ENCODE peak calls at places on chromosome 17, in ten cellular contexts. One of them, this sample, is unnamed.

GRCh38 chr17:28416703-28417311 is 10.8 kb upstream of the SLC46A1 start:
- DNase-seq in stimulated activated naive CD8-positive, alpha-beta T cell treated with anti-CD3 and anti-CD28 coated beads, Interleukin-15, amount 100 ng/mL, for 72 hours: peak; percentile 55
- DNase-seq in T-helper 2 cell: peak; percentile 29
- DNase-seq in astrocyte of the cerebellum: peak; percentile 8
- DNase-seq in activated CD4-positive, alpha-beta T cell treated with anti-CD3 and anti-CD28 coated beads, Interleukin-2, amount 50 U/mL, for 1 hour: peak; percentile 46
- DNase-seq in kidney glomerular epithelial cell: peak; percentile 62
- DNase-seq in NCI-H1694 treated with DMSO at 0.1 percent for 48 hours: peak; percentile 86
- DNase-seq in GM04504: no peak
- DNase-seq in NCI-H1092: peak; percentile 7
- DNase-seq in left ventricle myocardium inferior: no peak
- DNase-seq in this sample: peak; percentile 41

GRCh38 chr17:19544366-19544765 is 10.7 kb downstream of the SLC47A1 start:
- DNase-seq in activated CD4-positive, alpha-beta T cell treated with anti-CD3 and anti-CD28 coated beads, Interleukin-2, amount 50 U/mL, for 1 hour: no peak
- DNase-seq in NCI-H1092: no peak
- DNase-seq in stimulated activated naive CD8-positive, alpha-beta T cell treated with anti-CD3 and anti-CD28 coated beads, Interleukin-15, amount 100 ng/mL, for 72 hours: no peak
- DNase-seq in NCI-H1694 treated with DMSO at 0.1 percent for 48 hours: no peak
- DNase-seq in left ventricle myocardium inferior: no peak
- DNase-seq in GM04504: no peak
- DNase-seq in kidney glomerular epithelial cell: no peak
- DNase-seq in T-helper 2 cell: no peak
- DNase-seq in astrocyte of the cerebellum: no peak
- DNase-seq in this sample: no peak

GRCh38 chr17:17079761-17080160 is 37.5 kb downstream of the MPRIP start:
- DNase-seq in astrocyte of the cerebellum: no peak
- DNase-seq in left ventricle myocardium inferior: peak; percentile 56
- DNase-seq in kidney glomerular epithelial cell: no peak
- DNase-seq in activated CD4-positive, alpha-beta T cell treated with anti-CD3 and anti-CD28 coated beads, Interleukin-2, amount 50 U/mL, for 1 hour: no peak
- DNase-seq in NCI-H1694 treated with DMSO at 0.1 percent for 48 hours: no peak
- DNase-seq in NCI-H1092: no peak
- DNase-seq in GM04504: no peak
- DNase-seq in stimulated activated naive CD8-positive, alpha-beta T cell treated with anti-CD3 and anti-CD28 coated beads, Interleukin-15, amount 100 ng/mL, for 72 hours: no peak
- DNase-seq in T-helper 2 cell: no peak
- DNase-seq in this sample: peak; percentile 36

GRCh38 chr17:957856-958421 is 21.6 kb downstream of the NXN start:
- DNase-seq in T-helper 2 cell: no peak
- DNase-seq in astrocyte of the cerebellum: no peak
- DNase-seq in NCI-H1092: no peak
- DNase-seq in activated CD4-positive, alpha-beta T cell treated with anti-CD3 and anti-CD28 coated beads, Interleukin-2, amount 50 U/mL, for 1 hour: no peak
- DNase-seq in kidney glomerular epithelial cell: no peak
- DNase-seq in left ventricle myocardium inferior: no peak
- DNase-seq in NCI-H1694 treated with DMSO at 0.1 percent for 48 hours: no peak
- DNase-seq in stimulated activated naive CD8-positive, alpha-beta T cell treated with anti-CD3 and anti-CD28 coated beads, Interleukin-15, amount 100 ng/mL, for 72 hours: no peak
- DNase-seq in GM04504: no peak
- DNase-seq in this sample: no peak

GRCh38 chr17:81329279-81329926 is 34.3 kb upstream of the SLC38A10 start:
- DNase-seq in left ventricle myocardium inferior: peak; percentile 85
- DNase-seq in activated CD4-positive, alpha-beta T cell treated with anti-CD3 and anti-CD28 coated beads, Interleukin-2, amount 50 U/mL, for 1 hour: no peak
- DNase-seq in astrocyte of the cerebellum: peak; percentile 60
- DNase-seq in NCI-H1694 treated with DMSO at 0.1 percent for 48 hours: peak; percentile 49
- DNase-seq in kidney glomerular epithelial cell: peak; percentile 83
- DNase-seq in stimulated activated naive CD8-positive, alpha-beta T cell treated with anti-CD3 and anti-CD28 coated beads, Interleukin-15, amount 100 ng/mL, for 72 hours: no peak
- DNase-seq in GM04504: peak; percentile 88
- DNase-seq in T-helper 2 cell: no peak
- DNase-seq in NCI-H1092: no peak
- DNase-seq in this sample: peak; percentile 77

GRCh38 chr17:76472258-76472645 is 4.8 kb downstream of the AANAT start:
- DNase-seq in NCI-H1694 treated with DMSO at 0.1 percent for 48 hours: no peak
- DNase-seq in stimulated activated naive CD8-positive, alpha-beta T cell treated with anti-CD3 and anti-CD28 coated beads, Interleukin-15, amount 100 ng/mL, for 72 hours: no peak
- DNase-seq in kidney glomerular epithelial cell: no peak
- DNase-seq in T-helper 2 cell: no peak
- DNase-seq in activated CD4-positive, alpha-beta T cell treated with anti-CD3 and anti-CD28 coated beads, Interleukin-2, amount 50 U/mL, for 1 hour: no peak
- DNase-seq in NCI-H1092: no peak
- DNase-seq in astrocyte of the cerebellum: no peak
- DNase-seq in GM04504: no peak
- DNase-seq in left ventricle myocardium inferior: no peak
- DNase-seq in this sample: no peak

GRCh38 chr17:76667786-76668453 is 24.4 kb upstream of the ST6GALNAC1 start:
- DNase-seq in activated CD4-positive, alpha-beta T cell treated with anti-CD3 and anti-CD28 coated beads, Interleukin-2, amount 50 U/mL, for 1 hour: no peak
- DNase-seq in T-helper 2 cell: no peak
- DNase-seq in NCI-H1694 treated with DMSO at 0.1 percent for 48 hours: no peak
- DNase-seq in GM04504: no peak
- DNase-seq in stimulated activated naive CD8-positive, alpha-beta T cell treated with anti-CD3 and anti-CD28 coated beads, Interleukin-15, amount 100 ng/mL, for 72 hours: no peak
- DNase-seq in kidney glomerular epithelial cell: no peak
- DNase-seq in NCI-H1092: no peak
- DNase-seq in left ventricle myocardium inferior: no peak
- DNase-seq in astrocyte of the cerebellum: no peak
- DNase-seq in this sample: no peak

GRCh38 chr17:43820759-43821158 is 12.2 kb downstream of the MPP3 start:
- DNase-seq in astrocyte of the cerebellum: no peak
- DNase-seq in GM04504: no peak
- DNase-seq in NCI-H1694 treated with DMSO at 0.1 percent for 48 hours: no peak
- DNase-seq in T-helper 2 cell: no peak
- DNase-seq in activated CD4-positive, alpha-beta T cell treated with anti-CD3 and anti-CD28 coated beads, Interleukin-2, amount 50 U/mL, for 1 hour: no peak
- DNase-seq in left ventricle myocardium inferior: no peak
- DNase-seq in stimulated activated naive CD8-positive, alpha-beta T cell treated with anti-CD3 and anti-CD28 coated beads, Interleukin-15, amount 100 ng/mL, for 72 hours: no peak
- DNase-seq in kidney glomerular epithelial cell: no peak
- DNase-seq in NCI-H1092: no peak
- DNase-seq in this sample: no peak

GRCh38 chr17:18382441-18383078 is 5.0 kb downstream of the EVPLL start:
- DNase-seq in T-helper 2 cell: no peak
- DNase-seq in left ventricle myocardium inferior: no peak
- DNase-seq in astrocyte of the cerebellum: no peak
- DNase-seq in NCI-H1092: no peak
- DNase-seq in NCI-H1694 treated with DMSO at 0.1 percent for 48 hours: no peak
- DNase-seq in activated CD4-positive, alpha-beta T cell treated with anti-CD3 and anti-CD28 coated beads, Interleukin-2, amount 50 U/mL, for 1 hour: no peak
- DNase-seq in stimulated activated naive CD8-positive, alpha-beta T cell treated with anti-CD3 and anti-CD28 coated beads, Interleukin-15, amount 100 ng/mL, for 72 hours: no peak
- DNase-seq in GM04504: no peak
- DNase-seq in kidney glomerular epithelial cell: no peak
- DNase-seq in this sample: no peak